ENCODE peak calls at places on chromosomes 1 and 21, in five cellular contexts. One of them, this sample, is unnamed.

GRCh38 chr1:155082301-155082940 is 3.8 kb downstream of the EFNA3 start:
- DNase-seq in tibial nerve: no peak
- DNase-seq in cardiac fibroblast: no peak
- DNase-seq in OCI-LY7: no peak
- DNase-seq in heart left ventricle: no peak
- DNase-seq in this sample: no peak

GRCh38 chr1:81478217-81478616 is 322.5 kb upstream of the ADGRL2 start:
- DNase-seq in tibial nerve: no peak
- DNase-seq in cardiac fibroblast: no peak
- DNase-seq in OCI-LY7: no peak
- DNase-seq in heart left ventricle: peak
- DNase-seq in this sample: no peak

GRCh38 chr1:94322696-94323095 is 85.3 kb upstream of the ARHGAP29 start:
- DNase-seq in tibial nerve: no peak
- DNase-seq in cardiac fibroblast: peak
- DNase-seq in OCI-LY7: no peak
- DNase-seq in heart left ventricle: no peak
- DNase-seq in this sample: no peak

GRCh38 chr1:156371553-156372264 is 2.7 kb downstream of the RHBG start:
- DNase-seq in tibial nerve: peak
- DNase-seq in cardiac fibroblast: peak
- DNase-seq in OCI-LY7: no peak
- DNase-seq in heart left ventricle: peak
- DNase-seq in this sample: peak

GRCh38 chr1:214310777-214311690 is 30.1 kb downstream of the SMYD2 start:
- DNase-seq in tibial nerve: no peak
- DNase-seq in cardiac fibroblast: no peak
- DNase-seq in OCI-LY7: no peak
- DNase-seq in heart left ventricle: no peak
- DNase-seq in this sample: no peak

GRCh38 chr21:45447821-45448220 is 42.9 kb downstream of the COL18A1 start:
- DNase-seq in tibial nerve: no peak
- DNase-seq in cardiac fibroblast: peak
- DNase-seq in OCI-LY7: no peak
- DNase-seq in heart left ventricle: peak
- DNase-seq in this sample: no peak

GRCh38 chr1:193058529-193059281 is 455 bp downstream of the UCHL5 start:
- DNase-seq in tibial nerve: peak
- DNase-seq in cardiac fibroblast: peak
- DNase-seq in OCI-LY7: peak
- DNase-seq in heart left ventricle: peak
- DNase-seq in this sample: no peak

GRCh38 chr1:158999301-159000069 is 10.2 kb upstream of the IFI16 start:
- DNase-seq in tibial nerve: peak
- DNase-seq in cardiac fibroblast: peak
- DNase-seq in OCI-LY7: no peak
- DNase-seq in heart left ventricle: peak
- DNase-seq in this sample: peak

GRCh38 chr1:53583021-53583902 is 124.1 kb downstream of the DMRTB1 start:
- DNase-seq in tibial nerve: no peak
- DNase-seq in cardiac fibroblast: no peak
- DNase-seq in OCI-LY7: no peak
- DNase-seq in heart left ventricle: no peak
- DNase-seq in this sample: no peak

GRCh38 chr1:7680791-7681165 is 90.3 kb upstream of the VAMP3 start:
- DNase-seq in tibial nerve: no peak
- DNase-seq in cardiac fibroblast: peak
- DNase-seq in OCI-LY7: no peak
- DNase-seq in heart left ventricle: peak
- DNase-seq in this sample: no peak

GRCh38 chr21:15826147-15826780 is 96.5 kb downstream of the USP25 start:
- DNase-seq in tibial nerve: no peak
- DNase-seq in cardiac fibroblast: peak
- DNase-seq in OCI-LY7: peak
- DNase-seq in heart left ventricle: no peak
- DNase-seq in this sample: no peak

GRCh38 chr1:51928896-51929295 is 50.4 kb upstream of the NRDC start:
- DNase-seq in tibial nerve: no peak
- DNase-seq in cardiac fibroblast: no peak
- DNase-seq in OCI-LY7: no peak
- DNase-seq in heart left ventricle: no peak
- DNase-seq in this sample: no peak

GRCh38 chr21:45030637-45031218 is 43.7 kb upstream of the ADARB1 start:
- DNase-seq in tibial nerve: no peak
- DNase-seq in cardiac fibroblast: peak
- DNase-seq in OCI-LY7: no peak
- DNase-seq in heart left ventricle: no peak
- DNase-seq in this sample: peak

GRCh38 chr1:198776602-198777029 is 137.8 kb downstream of the PTPRC start:
- DNase-seq in tibial nerve: peak
- DNase-seq in cardiac fibroblast: peak
- DNase-seq in OCI-LY7: no peak
- DNase-seq in heart left ventricle: peak
- DNase-seq in this sample: no peak

GRCh38 chr1:206111528-206111927 is 5.7 kb downstream of the AVPR1B start:
- DNase-seq in tibial nerve: no peak
- DNase-seq in cardiac fibroblast: peak
- DNase-seq in OCI-LY7: no peak
- DNase-seq in heart left ventricle: no peak
- DNase-seq in this sample: no peak

GRCh38 chr21:29849735-29850176 is 90.0 kb downstream of the GRIK1 start:
- DNase-seq in tibial nerve: peak
- DNase-seq in cardiac fibroblast: peak
- DNase-seq in OCI-LY7: peak
- DNase-seq in heart left ventricle: peak
- DNase-seq in this sample: no peak

GRCh38 chr1:46545784-46546183 is 5.7 kb downstream of the KNCN start:
- DNase-seq in tibial nerve: no peak
- DNase-seq in cardiac fibroblast: no peak
- DNase-seq in OCI-LY7: no peak
- DNase-seq in heart left ventricle: no peak
- DNase-seq in this sample: no peak

GRCh38 chr1:6419803-6420593 is at the start of gene HES2:
- DNase-seq in tibial nerve: no peak
- DNase-seq in cardiac fibroblast: no peak
- DNase-seq in OCI-LY7: no peak
- DNase-seq in heart left ventricle: no peak
- DNase-seq in this sample: no peak

GRCh38 chr1:162305969-162306368 is 70.7 kb downstream of the SPATA46 start:
- DNase-seq in tibial nerve: no peak
- DNase-seq in cardiac fibroblast: peak
- DNase-seq in OCI-LY7: no peak
- DNase-seq in heart left ventricle: no peak
- DNase-seq in this sample: no peak

GRCh38 chr1:98949166-98949565 is 55.5 kb downstream of the PLPPR5 start:
- DNase-seq in tibial nerve: no peak
- DNase-seq in cardiac fibroblast: no peak
- DNase-seq in OCI-LY7: no peak
- DNase-seq in heart left ventricle: no peak
- DNase-seq in this sample: no peak

GRCh38 chr1:183674339-183674738 is 21.2 kb upstream of the APOBEC4 start:
- DNase-seq in tibial nerve: peak
- DNase-seq in cardiac fibroblast: peak
- DNase-seq in OCI-LY7: no peak
- DNase-seq in heart left ventricle: peak
- DNase-seq in this sample: no peak

GRCh38 chr21:46550511-46550941 is 54.4 kb downstream of the S100B start:
- DNase-seq in tibial nerve: no peak
- DNase-seq in cardiac fibroblast: no peak
- DNase-seq in OCI-LY7: no peak
- DNase-seq in heart left ventricle: no peak
- DNase-seq in this sample: no peak

GRCh38 chr1:153679337-153680119 is 1.0 kb downstream of the NPR1 start:
- DNase-seq in tibial nerve: no peak
- DNase-seq in cardiac fibroblast: peak
- DNase-seq in OCI-LY7: no peak
- DNase-seq in heart left ventricle: no peak
- DNase-seq in this sample: peak
- TF ChIP-seq CTCF in tibial nerve: peak
- TF ChIP-seq CTCF in cardiac fibroblast: peak
- TF ChIP-seq CTCF in OCI-LY7: no peak
- TF ChIP-seq CTCF in heart left ventricle: no peak
- TF ChIP-seq CTCF in this sample: peak

DNA sequence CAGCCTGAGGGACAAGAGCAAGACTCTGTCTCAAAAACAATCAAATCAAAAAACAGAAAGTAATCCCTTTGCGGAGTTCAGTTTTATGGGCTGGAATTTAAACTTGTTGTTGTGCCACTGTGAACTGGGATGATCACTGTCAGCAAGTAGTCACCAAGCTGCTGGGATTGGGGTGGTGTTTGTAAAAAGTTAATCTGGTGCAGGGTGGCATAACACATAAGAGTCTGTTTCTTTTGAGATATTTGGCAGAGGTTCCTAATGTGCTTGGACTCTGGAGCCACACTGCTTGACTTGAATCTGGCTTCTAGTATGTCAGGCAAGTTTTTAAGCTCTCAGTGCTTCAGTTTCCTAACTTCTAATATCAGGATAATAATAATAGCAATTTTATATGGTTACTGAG is 6.6 kb downstream of the CLIC4 start:
- DNase-seq in tibial nerve: no peak
- DNase-seq in cardiac fibroblast: no peak
- DNase-seq in OCI-LY7: no peak
- DNase-seq in heart left ventricle: no peak
- DNase-seq in this sample: no peak
- H3K4me3 ChIP-seq in tibial nerve: no peak
- H3K4me3 ChIP-seq in cardiac fibroblast: no peak
- H3K4me3 ChIP-seq in OCI-LY7: peak
- H3K4me3 ChIP-seq in heart left ventricle: no peak
- H3K4me3 ChIP-seq in this sample: no peak

DNA sequence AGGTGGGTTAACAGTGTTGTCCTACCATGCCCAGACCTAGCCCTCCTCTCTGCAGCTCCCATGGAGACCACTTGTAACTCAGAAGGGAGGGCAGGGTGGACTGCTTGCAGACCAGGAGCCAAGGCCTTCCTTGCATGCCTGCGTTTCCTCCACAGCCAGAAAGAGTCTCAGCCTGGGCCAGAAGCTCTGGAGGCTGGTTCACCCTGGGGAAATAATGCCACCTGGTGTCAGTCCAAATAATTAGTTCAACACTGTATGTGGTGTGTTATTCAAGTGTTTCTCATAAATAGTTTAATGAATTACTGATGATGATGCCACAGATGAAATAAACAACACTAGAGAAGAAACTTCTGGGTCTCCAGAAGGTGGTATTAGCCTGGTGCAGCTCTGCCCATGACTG is 16.9 kb upstream of the VANGL1 start:
- DNase-seq in tibial nerve: no peak
- DNase-seq in cardiac fibroblast: no peak
- DNase-seq in OCI-LY7: no peak
- DNase-seq in heart left ventricle: no peak
- DNase-seq in this sample: no peak
- TF ChIP-seq CTCF in tibial nerve: no peak
- TF ChIP-seq CTCF in cardiac fibroblast: no peak
- TF ChIP-seq CTCF in OCI-LY7: peak
- TF ChIP-seq CTCF in heart left ventricle: no peak
- TF ChIP-seq CTCF in this sample: no peak

DNA sequence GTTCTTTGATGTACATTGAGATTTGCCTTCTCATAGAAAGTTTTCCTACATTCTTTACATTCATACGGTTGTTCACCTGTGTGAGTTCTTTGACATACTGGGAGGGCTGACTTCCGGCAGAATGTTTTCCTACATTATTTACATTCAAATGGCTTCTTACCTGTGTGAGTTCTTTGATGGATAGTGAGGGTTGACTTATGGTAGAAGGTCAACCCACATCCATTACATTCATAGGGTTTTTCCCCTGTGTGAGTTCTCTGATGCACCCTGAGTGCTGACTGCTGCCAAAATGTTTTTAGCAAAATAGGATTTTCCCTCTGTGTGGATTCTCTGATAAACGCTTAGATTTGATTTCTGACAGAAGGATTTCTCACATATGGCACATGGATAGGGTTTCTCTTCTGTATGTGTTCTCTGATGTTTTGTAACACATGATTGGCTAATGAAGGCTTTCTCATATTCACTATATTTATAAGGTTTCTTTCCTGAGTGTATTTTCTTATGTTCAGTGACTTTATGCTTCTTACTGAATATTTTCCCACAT is 37.7 kb downstream of the JMJD4 start:
- DNase-seq in tibial nerve: no peak
- DNase-seq in cardiac fibroblast: no peak
- DNase-seq in OCI-LY7: no peak
- DNase-seq in heart left ventricle: no peak
- DNase-seq in this sample: no peak
- H3K4me3 ChIP-seq in tibial nerve: no peak
- H3K4me3 ChIP-seq in cardiac fibroblast: no peak
- H3K4me3 ChIP-seq in OCI-LY7: no peak
- H3K4me3 ChIP-seq in heart left ventricle: no peak
- H3K4me3 ChIP-seq in this sample: no peak

GRCh38 chr1:44031051-44031899 is at the start of gene SLC6A9:
- DNase-seq in tibial nerve: peak
- DNase-seq in cardiac fibroblast: peak
- DNase-seq in OCI-LY7: peak
- DNase-seq in heart left ventricle: peak
- DNase-seq in this sample: no peak

GRCh38 chr1:44029260-44029910 is 1.9 kb downstream of the SLC6A9 start:
- DNase-seq in tibial nerve: no peak
- DNase-seq in cardiac fibroblast: no peak
- DNase-seq in OCI-LY7: no peak
- DNase-seq in heart left ventricle: no peak
- DNase-seq in this sample: no peak

GRCh38 chr1:44031900-44032817 is 897 bp upstream of the SLC6A9 start:
- DNase-seq in tibial nerve: no peak
- DNase-seq in cardiac fibroblast: no peak
- DNase-seq in OCI-LY7: no peak
- DNase-seq in heart left ventricle: no peak
- DNase-seq in this sample: no peak

GRCh38 chr1:44029911-44030605 is 1.2 kb downstream of the SLC6A9 start:
- DNase-seq in tibial nerve: peak
- DNase-seq in cardiac fibroblast: peak
- DNase-seq in OCI-LY7: peak
- DNase-seq in heart left ventricle: peak
- DNase-seq in this sample: peak

DNA sequence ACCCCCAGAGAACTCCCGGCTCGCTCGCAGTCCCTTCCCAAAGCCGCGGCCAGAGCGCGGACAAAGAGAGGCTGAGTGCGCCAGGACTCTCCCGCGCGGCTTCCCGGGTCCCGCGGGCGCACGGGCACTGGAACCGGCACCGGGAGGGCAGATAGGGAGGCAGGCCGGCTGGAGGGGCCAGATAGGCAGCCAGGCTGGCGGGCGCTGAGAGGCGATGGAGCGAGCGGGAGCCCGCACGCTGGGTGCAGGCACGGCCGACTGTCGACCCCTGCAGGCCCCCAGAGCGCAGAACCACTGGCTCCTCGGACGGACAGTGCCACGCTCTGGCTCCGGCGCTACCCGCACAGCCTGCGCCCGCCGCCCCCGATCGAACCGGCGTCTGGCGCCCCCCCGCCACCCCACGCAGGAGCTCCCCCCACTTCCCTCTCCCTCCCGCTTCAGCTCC is 634 bp downstream of the SLC6A9 start:
- DNase-seq in tibial nerve: peak
- DNase-seq in cardiac fibroblast: peak
- DNase-seq in OCI-LY7: peak
- DNase-seq in heart left ventricle: peak
- DNase-seq in this sample: peak
- TF ChIP-seq CTCF in tibial nerve: peak
- TF ChIP-seq CTCF in cardiac fibroblast: no peak
- TF ChIP-seq CTCF in OCI-LY7: peak
- TF ChIP-seq CTCF in heart left ventricle: no peak
- TF ChIP-seq CTCF in this sample: no peak